ENCODE peak calls at places on chromosomes 2 and 18, in six cellular contexts. One of them, this sample, is unnamed. For H3K4me1, the result is how much of the 10 kb centered on the place peaks cover.

GRCh38 chr18:40356153-40356552 is 1598.9 kb upstream of the PIK3C3 start:
- DNase-seq in IMR-90: no peak
- DNase-seq in CD4-positive, alpha-beta memory T cell: no peak
- DNase-seq in psoas muscle: no peak
- DNase-seq in CD8-positive, alpha-beta T cell: no peak
- DNase-seq in colonic mucosa: no peak
- DNase-seq in this sample: no peak

GRCh38 chr2:65055427-65056214 is 595 bp upstream of the CEP68 start:
- DNase-seq in IMR-90: no peak
- DNase-seq in CD4-positive, alpha-beta memory T cell: no peak
- DNase-seq in psoas muscle: no peak
- DNase-seq in CD8-positive, alpha-beta T cell: peak
- DNase-seq in colonic mucosa: no peak
- DNase-seq in this sample: no peak

GRCh38 chr2:71500426-71501079 is 47.2 kb downstream of the DYSF start:
- DNase-seq in IMR-90: no peak
- DNase-seq in CD4-positive, alpha-beta memory T cell: no peak
- DNase-seq in psoas muscle: no peak
- DNase-seq in CD8-positive, alpha-beta T cell: no peak
- DNase-seq in colonic mucosa: no peak
- DNase-seq in this sample: no peak

GRCh38 chr2:172038604-172039003 is 38.9 kb downstream of the METAP1D start:
- DNase-seq in IMR-90: peak
- DNase-seq in CD4-positive, alpha-beta memory T cell: no peak
- DNase-seq in psoas muscle: no peak
- DNase-seq in CD8-positive, alpha-beta T cell: no peak
- DNase-seq in colonic mucosa: no peak
- DNase-seq in this sample: no peak

GRCh38 chr2:444937-445884 is 157.3 kb upstream of the ALKAL2 start:
- DNase-seq in IMR-90: no peak
- DNase-seq in CD4-positive, alpha-beta memory T cell: peak
- DNase-seq in psoas muscle: no peak
- DNase-seq in CD8-positive, alpha-beta T cell: no peak
- DNase-seq in colonic mucosa: no peak
- DNase-seq in this sample: no peak

GRCh38 chr2:174450021-174450816 is 36.6 kb downstream of the GPR155 start:
- DNase-seq in IMR-90: no peak
- DNase-seq in CD4-positive, alpha-beta memory T cell: no peak
- DNase-seq in psoas muscle: no peak
- DNase-seq in CD8-positive, alpha-beta T cell: no peak
- DNase-seq in colonic mucosa: no peak
- DNase-seq in this sample: no peak

GRCh38 chr2:207505728-207506127 is 24.0 kb upstream of the CREB1 start:
- DNase-seq in IMR-90: peak
- DNase-seq in CD4-positive, alpha-beta memory T cell: no peak
- DNase-seq in psoas muscle: no peak
- DNase-seq in CD8-positive, alpha-beta T cell: no peak
- DNase-seq in colonic mucosa: no peak
- DNase-seq in this sample: no peak

GRCh38 chr2:187252063-187252462 is 196.0 kb downstream of the CALCRL start:
- DNase-seq in IMR-90: no peak
- DNase-seq in CD4-positive, alpha-beta memory T cell: no peak
- DNase-seq in psoas muscle: no peak
- DNase-seq in CD8-positive, alpha-beta T cell: no peak
- DNase-seq in colonic mucosa: no peak
- DNase-seq in this sample: no peak

GRCh38 chr2:84874381-84875212 is 6.3 kb downstream of the TRABD2A start:
- DNase-seq in IMR-90: peak
- DNase-seq in CD4-positive, alpha-beta memory T cell: no peak
- DNase-seq in psoas muscle: no peak
- DNase-seq in CD8-positive, alpha-beta T cell: no peak
- DNase-seq in colonic mucosa: no peak
- DNase-seq in this sample: no peak

GRCh38 chr2:220455389-220455788 is 828.0 kb downstream of the SLC4A3 start:
- DNase-seq in IMR-90: peak
- DNase-seq in CD4-positive, alpha-beta memory T cell: no peak
- DNase-seq in psoas muscle: no peak
- DNase-seq in CD8-positive, alpha-beta T cell: no peak
- DNase-seq in colonic mucosa: no peak
- DNase-seq in this sample: no peak

GRCh38 chr2:220463876-220464275 is 836.4 kb downstream of the SLC4A3 start:
- DNase-seq in IMR-90: no peak
- DNase-seq in CD4-positive, alpha-beta memory T cell: no peak
- DNase-seq in psoas muscle: no peak
- DNase-seq in CD8-positive, alpha-beta T cell: no peak
- DNase-seq in colonic mucosa: no peak
- DNase-seq in this sample: no peak

GRCh38 chr2:220458051-220458450 is 830.6 kb downstream of the SLC4A3 start:
- DNase-seq in IMR-90: no peak
- DNase-seq in CD4-positive, alpha-beta memory T cell: no peak
- DNase-seq in psoas muscle: no peak
- DNase-seq in CD8-positive, alpha-beta T cell: no peak
- DNase-seq in colonic mucosa: no peak
- DNase-seq in this sample: no peak

GRCh38 chr2:220465700-220466099 is 838.3 kb downstream of the SLC4A3 start:
- DNase-seq in IMR-90: no peak
- DNase-seq in CD4-positive, alpha-beta memory T cell: no peak
- DNase-seq in psoas muscle: no peak
- DNase-seq in CD8-positive, alpha-beta T cell: no peak
- DNase-seq in colonic mucosa: no peak
- DNase-seq in this sample: no peak

DNA sequence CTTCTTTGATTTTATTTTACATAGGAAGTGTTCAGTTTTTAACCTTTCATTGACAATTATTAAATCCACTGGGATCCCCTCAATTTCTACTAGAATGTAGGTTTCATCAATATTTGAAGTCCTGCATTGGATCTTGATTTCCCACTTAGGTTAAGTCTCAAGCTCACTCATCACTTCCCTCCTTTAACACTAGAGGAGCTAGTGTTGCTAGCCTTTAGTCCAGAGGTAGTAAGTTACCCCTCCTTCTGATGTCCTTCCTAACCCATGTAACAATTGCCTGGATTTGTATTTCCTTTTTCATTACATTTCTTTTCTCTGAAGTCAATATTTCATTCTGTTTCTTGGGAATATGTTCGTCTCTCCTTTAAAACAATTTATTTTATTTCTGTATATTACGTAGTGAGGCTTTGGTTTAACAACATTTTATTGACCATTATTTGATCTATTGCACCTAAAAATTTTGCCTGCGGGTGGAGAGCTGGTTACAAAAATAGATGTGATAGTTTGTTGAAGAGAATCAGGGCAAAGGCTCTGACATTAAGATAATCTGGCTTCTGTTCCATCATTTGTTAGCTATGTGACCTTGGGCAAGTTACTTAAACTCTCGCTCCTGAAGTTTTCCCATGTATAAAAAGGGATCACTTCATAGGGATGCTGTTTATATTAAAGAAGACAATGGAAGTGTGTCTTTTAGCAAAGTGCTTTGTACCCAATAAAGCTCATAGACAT is 833.0 kb downstream of the SLC4A3 start:
- DNase-seq in IMR-90: peak
- DNase-seq in CD4-positive, alpha-beta memory T cell: no peak
- DNase-seq in psoas muscle: no peak
- DNase-seq in CD8-positive, alpha-beta T cell: no peak
- DNase-seq in colonic mucosa: no peak
- DNase-seq in this sample: peak
- H3K27ac ChIP-seq in IMR-90: no peak
- H3K27ac ChIP-seq in CD4-positive, alpha-beta memory T cell: no peak
- H3K27ac ChIP-seq in psoas muscle: no peak
- H3K27ac ChIP-seq in CD8-positive, alpha-beta T cell: no peak
- H3K27ac ChIP-seq in colonic mucosa: no peak
- H3K27ac ChIP-seq in this sample: no peak

GRCh38 chr18:58691256-58691655 is 20.0 kb downstream of the MALT1 start:
- DNase-seq in IMR-90: no peak
- DNase-seq in CD4-positive, alpha-beta memory T cell: no peak
- DNase-seq in psoas muscle: no peak
- DNase-seq in CD8-positive, alpha-beta T cell: no peak
- DNase-seq in colonic mucosa: no peak
- DNase-seq in this sample: no peak
- H3K4me1 ChIP-seq in IMR-90: under half
- H3K4me1 ChIP-seq in CD4-positive, alpha-beta memory T cell: half or more
- H3K4me1 ChIP-seq in psoas muscle: under half
- H3K4me1 ChIP-seq in CD8-positive, alpha-beta T cell: half or more
- H3K4me1 ChIP-seq in colonic mucosa: under half
- H3K4me1 ChIP-seq in this sample: under half

GRCh38 chr2:68721482-68722071 is 13.0 kb upstream of the ARHGAP25 start:
- DNase-seq in IMR-90: no peak
- DNase-seq in CD4-positive, alpha-beta memory T cell: peak
- DNase-seq in psoas muscle: no peak
- DNase-seq in CD8-positive, alpha-beta T cell: no peak
- DNase-seq in colonic mucosa: peak
- DNase-seq in this sample: no peak
- H3K4me3 ChIP-seq in IMR-90: no peak
- H3K4me3 ChIP-seq in CD4-positive, alpha-beta memory T cell: no peak
- H3K4me3 ChIP-seq in psoas muscle: no peak
- H3K4me3 ChIP-seq in CD8-positive, alpha-beta T cell: peak
- H3K4me3 ChIP-seq in colonic mucosa: no peak
- H3K4me3 ChIP-seq in this sample: no peak

GRCh38 chr2:117921520-117921919 is 92.3 kb downstream of the CCDC93 start:
- DNase-seq in IMR-90: no peak
- DNase-seq in CD4-positive, alpha-beta memory T cell: no peak
- DNase-seq in psoas muscle: no peak
- DNase-seq in CD8-positive, alpha-beta T cell: no peak
- DNase-seq in colonic mucosa: no peak
- DNase-seq in this sample: no peak

GRCh38 chr2:117917223-117917917 is 96.5 kb downstream of the CCDC93 start:
- DNase-seq in IMR-90: peak
- DNase-seq in CD4-positive, alpha-beta memory T cell: no peak
- DNase-seq in psoas muscle: no peak
- DNase-seq in CD8-positive, alpha-beta T cell: no peak
- DNase-seq in colonic mucosa: no peak
- DNase-seq in this sample: no peak

DNA sequence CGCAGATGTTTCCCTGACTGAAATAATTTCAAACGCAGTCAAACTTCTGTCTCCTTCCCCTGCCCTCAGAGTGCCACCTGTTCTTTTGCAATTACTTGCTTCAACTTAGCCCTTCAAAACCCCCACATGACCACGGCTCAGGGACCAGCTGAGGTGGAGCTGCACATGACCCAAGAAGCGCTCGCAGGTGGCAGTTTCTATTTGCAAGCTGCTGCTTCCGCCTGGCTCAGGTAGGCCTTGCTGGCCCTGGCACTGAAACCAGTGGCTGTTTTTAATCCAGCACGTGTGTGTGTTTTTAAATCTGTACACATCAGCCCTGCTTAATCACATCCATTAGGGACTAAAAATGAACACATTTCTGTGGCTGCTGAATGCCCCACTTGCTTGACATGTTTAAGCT is 95.3 kb downstream of the CCDC93 start:
- DNase-seq in IMR-90: no peak
- DNase-seq in CD4-positive, alpha-beta memory T cell: no peak
- DNase-seq in psoas muscle: no peak
- DNase-seq in CD8-positive, alpha-beta T cell: no peak
- DNase-seq in colonic mucosa: no peak
- DNase-seq in this sample: no peak
- H3K27ac ChIP-seq in IMR-90: no peak
- H3K27ac ChIP-seq in CD4-positive, alpha-beta memory T cell: no peak
- H3K27ac ChIP-seq in psoas muscle: no peak
- H3K27ac ChIP-seq in CD8-positive, alpha-beta T cell: no peak
- H3K27ac ChIP-seq in colonic mucosa: no peak
- H3K27ac ChIP-seq in this sample: no peak

GRCh38 chr2:118845005-118845842 is 2.2 kb downstream of the EN1 start:
- DNase-seq in IMR-90: no peak
- DNase-seq in CD4-positive, alpha-beta memory T cell: no peak
- DNase-seq in psoas muscle: no peak
- DNase-seq in CD8-positive, alpha-beta T cell: no peak
- DNase-seq in colonic mucosa: no peak
- DNase-seq in this sample: no peak

GRCh38 chr2:118842687-118843491 is 4.6 kb downstream of the EN1 start:
- DNase-seq in IMR-90: no peak
- DNase-seq in CD4-positive, alpha-beta memory T cell: no peak
- DNase-seq in psoas muscle: no peak
- DNase-seq in CD8-positive, alpha-beta T cell: no peak
- DNase-seq in colonic mucosa: no peak
- DNase-seq in this sample: no peak

GRCh38 chr2:118844261-118845004 is 3.0 kb downstream of the EN1 start:
- DNase-seq in IMR-90: no peak
- DNase-seq in CD4-positive, alpha-beta memory T cell: no peak
- DNase-seq in psoas muscle: no peak
- DNase-seq in CD8-positive, alpha-beta T cell: no peak
- DNase-seq in colonic mucosa: no peak
- DNase-seq in this sample: no peak

GRCh38 chr2:118841828-118842461 is 5.5 kb downstream of the EN1 start:
- DNase-seq in IMR-90: no peak
- DNase-seq in CD4-positive, alpha-beta memory T cell: no peak
- DNase-seq in psoas muscle: no peak
- DNase-seq in CD8-positive, alpha-beta T cell: no peak
- DNase-seq in colonic mucosa: no peak
- DNase-seq in this sample: no peak

DNA sequence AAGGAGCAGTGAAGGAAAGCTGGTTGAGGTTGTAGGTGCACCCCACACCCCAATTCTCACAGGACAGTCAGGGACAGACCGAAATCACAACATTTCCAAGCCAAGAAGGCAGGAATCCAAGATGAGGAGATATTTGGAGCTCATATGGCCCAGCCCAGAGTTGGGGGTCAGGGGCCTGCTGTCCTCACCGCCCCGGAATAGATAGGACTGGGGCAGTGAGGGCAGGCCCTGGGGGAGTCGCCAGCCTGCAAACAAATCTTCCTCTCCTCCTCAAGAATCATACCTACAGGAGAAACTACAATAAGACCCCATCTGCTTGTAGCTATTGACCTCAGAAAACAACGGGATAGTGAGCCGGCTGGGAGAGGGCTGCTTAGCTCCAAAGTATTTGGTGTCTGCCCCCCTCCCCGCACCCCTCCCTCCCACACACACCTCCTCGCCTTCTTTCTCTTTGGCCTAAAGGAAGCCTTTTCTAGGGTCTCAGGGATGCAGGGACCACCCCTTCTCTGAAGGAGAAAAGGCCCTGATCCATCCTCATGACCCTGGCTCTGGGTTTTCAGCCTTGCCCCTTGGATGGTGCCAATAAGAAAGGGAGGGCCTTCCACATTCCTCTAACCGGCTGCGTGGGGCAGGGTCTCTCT is 3.8 kb downstream of the EN1 start:
- DNase-seq in IMR-90: no peak
- DNase-seq in CD4-positive, alpha-beta memory T cell: no peak
- DNase-seq in psoas muscle: no peak
- DNase-seq in CD8-positive, alpha-beta T cell: no peak
- DNase-seq in colonic mucosa: no peak
- DNase-seq in this sample: no peak
- H3K4me1 ChIP-seq in IMR-90: under half
- H3K4me1 ChIP-seq in CD4-positive, alpha-beta memory T cell: under half
- H3K4me1 ChIP-seq in psoas muscle: under half
- H3K4me1 ChIP-seq in CD8-positive, alpha-beta T cell: under half
- H3K4me1 ChIP-seq in colonic mucosa: under half
- H3K4me1 ChIP-seq in this sample: under half

This sample was measured in iPS DF 6.9.